ENCODE peak calls at places on chromosome 20, in seven cellular contexts. One of them, this sample, is unnamed.

GRCh38 chr20:31472395-31473330 is 2.3 kb downstream of the DEFB124 start:
- DNase-seq in CD4-positive, alpha-beta memory T cell: no peak
- DNase-seq in mesenteric fat pad: no peak
- DNase-seq in fibroblast of pulmonary artery: peak
- DNase-seq in stimulated activated CD4-positive, alpha-beta T cell treated with anti-CD3 and anti-CD28 coated beads, Interleukin-12 subunit alpha, Interleukin-12 subunit beta, amount 100 ng/mL, for 48 hours: no peak
- DNase-seq in Daoy: no peak
- DNase-seq in activated gamma-delta T cell treated with anti-CD3 and anti-CD28 coated beads, Interleukin-2, amount 50 U/mL, for 16 hours: no peak
- DNase-seq in this sample: no peak

GRCh38 chr20:10805764-10806163 is 132.0 kb upstream of the JAG1 start:
- DNase-seq in fibroblast of pulmonary artery: no peak
- DNase-seq in activated gamma-delta T cell treated with anti-CD3 and anti-CD28 coated beads, Interleukin-2, amount 50 U/mL, for 16 hours: no peak
- DNase-seq in CD4-positive, alpha-beta memory T cell: no peak
- DNase-seq in stimulated activated CD4-positive, alpha-beta T cell treated with anti-CD3 and anti-CD28 coated beads, Interleukin-12 subunit alpha, Interleukin-12 subunit beta, amount 100 ng/mL, for 48 hours: no peak
- DNase-seq in Daoy: no peak
- DNase-seq in mesenteric fat pad: no peak
- DNase-seq in this sample: no peak

GRCh38 chr20:62818592-62819493 is 2.0 kb downstream of the COL9A3 start:
- DNase-seq in activated gamma-delta T cell treated with anti-CD3 and anti-CD28 coated beads, Interleukin-2, amount 50 U/mL, for 16 hours: no peak
- DNase-seq in fibroblast of pulmonary artery: peak
- DNase-seq in stimulated activated CD4-positive, alpha-beta T cell treated with anti-CD3 and anti-CD28 coated beads, Interleukin-12 subunit alpha, Interleukin-12 subunit beta, amount 100 ng/mL, for 48 hours: no peak
- DNase-seq in Daoy: peak
- DNase-seq in mesenteric fat pad: no peak
- DNase-seq in CD4-positive, alpha-beta memory T cell: no peak
- DNase-seq in this sample: no peak

GRCh38 chr20:3971145-3971544 is 44.2 kb downstream of the RNF24 start:
- DNase-seq in Daoy: no peak
- DNase-seq in CD4-positive, alpha-beta memory T cell: no peak
- DNase-seq in mesenteric fat pad: no peak
- DNase-seq in stimulated activated CD4-positive, alpha-beta T cell treated with anti-CD3 and anti-CD28 coated beads, Interleukin-12 subunit alpha, Interleukin-12 subunit beta, amount 100 ng/mL, for 48 hours: no peak
- DNase-seq in fibroblast of pulmonary artery: peak
- DNase-seq in activated gamma-delta T cell treated with anti-CD3 and anti-CD28 coated beads, Interleukin-2, amount 50 U/mL, for 16 hours: no peak
- DNase-seq in this sample: no peak

GRCh38 chr20:1242530-1242929 is 16.7 kb downstream of the RAD21L1 start:
- DNase-seq in fibroblast of pulmonary artery: peak
- DNase-seq in stimulated activated CD4-positive, alpha-beta T cell treated with anti-CD3 and anti-CD28 coated beads, Interleukin-12 subunit alpha, Interleukin-12 subunit beta, amount 100 ng/mL, for 48 hours: no peak
- DNase-seq in mesenteric fat pad: no peak
- DNase-seq in activated gamma-delta T cell treated with anti-CD3 and anti-CD28 coated beads, Interleukin-2, amount 50 U/mL, for 16 hours: no peak
- DNase-seq in CD4-positive, alpha-beta memory T cell: no peak
- DNase-seq in Daoy: peak
- DNase-seq in this sample: peak

GRCh38 chr20:63015147-63015664 is 8.4 kb upstream of the BHLHE23 start:
- DNase-seq in fibroblast of pulmonary artery: no peak
- DNase-seq in CD4-positive, alpha-beta memory T cell: no peak
- DNase-seq in Daoy: no peak
- DNase-seq in stimulated activated CD4-positive, alpha-beta T cell treated with anti-CD3 and anti-CD28 coated beads, Interleukin-12 subunit alpha, Interleukin-12 subunit beta, amount 100 ng/mL, for 48 hours: no peak
- DNase-seq in mesenteric fat pad: no peak
- DNase-seq in activated gamma-delta T cell treated with anti-CD3 and anti-CD28 coated beads, Interleukin-2, amount 50 U/mL, for 16 hours: no peak
- DNase-seq in this sample: no peak

GRCh38 chr20:63522091-63522868 is 1.7 kb downstream of the PPDPF start:
- DNase-seq in activated gamma-delta T cell treated with anti-CD3 and anti-CD28 coated beads, Interleukin-2, amount 50 U/mL, for 16 hours: no peak
- DNase-seq in mesenteric fat pad: no peak
- DNase-seq in Daoy: no peak
- DNase-seq in stimulated activated CD4-positive, alpha-beta T cell treated with anti-CD3 and anti-CD28 coated beads, Interleukin-12 subunit alpha, Interleukin-12 subunit beta, amount 100 ng/mL, for 48 hours: no peak
- DNase-seq in fibroblast of pulmonary artery: no peak
- DNase-seq in CD4-positive, alpha-beta memory T cell: no peak
- DNase-seq in this sample: no peak

GRCh38 chr20:9241232-9241692 is 172.4 kb downstream of the PLCB4 start:
- DNase-seq in fibroblast of pulmonary artery: peak
- DNase-seq in stimulated activated CD4-positive, alpha-beta T cell treated with anti-CD3 and anti-CD28 coated beads, Interleukin-12 subunit alpha, Interleukin-12 subunit beta, amount 100 ng/mL, for 48 hours: no peak
- DNase-seq in activated gamma-delta T cell treated with anti-CD3 and anti-CD28 coated beads, Interleukin-2, amount 50 U/mL, for 16 hours: no peak
- DNase-seq in CD4-positive, alpha-beta memory T cell: no peak
- DNase-seq in mesenteric fat pad: no peak
- DNase-seq in Daoy: peak
- DNase-seq in this sample: peak

GRCh38 chr20:43955244-43956191 is 40.9 kb downstream of the TOX2 start:
- DNase-seq in CD4-positive, alpha-beta memory T cell: peak
- DNase-seq in Daoy: peak
- DNase-seq in stimulated activated CD4-positive, alpha-beta T cell treated with anti-CD3 and anti-CD28 coated beads, Interleukin-12 subunit alpha, Interleukin-12 subunit beta, amount 100 ng/mL, for 48 hours: peak
- DNase-seq in mesenteric fat pad: no peak
- DNase-seq in fibroblast of pulmonary artery: peak
- DNase-seq in activated gamma-delta T cell treated with anti-CD3 and anti-CD28 coated beads, Interleukin-2, amount 50 U/mL, for 16 hours: peak
- DNase-seq in this sample: peak

GRCh38 chr20:61588356-61589054 is 336.4 kb downstream of the CDH4 start:
- DNase-seq in fibroblast of pulmonary artery: no peak
- DNase-seq in CD4-positive, alpha-beta memory T cell: no peak
- DNase-seq in Daoy: peak
- DNase-seq in mesenteric fat pad: no peak
- DNase-seq in activated gamma-delta T cell treated with anti-CD3 and anti-CD28 coated beads, Interleukin-2, amount 50 U/mL, for 16 hours: no peak
- DNase-seq in stimulated activated CD4-positive, alpha-beta T cell treated with anti-CD3 and anti-CD28 coated beads, Interleukin-12 subunit alpha, Interleukin-12 subunit beta, amount 100 ng/mL, for 48 hours: no peak
- DNase-seq in this sample: no peak

GRCh38 chr20:4091332-4092135 is 76.2 kb upstream of the RNF24 start:
- DNase-seq in activated gamma-delta T cell treated with anti-CD3 and anti-CD28 coated beads, Interleukin-2, amount 50 U/mL, for 16 hours: no peak
- DNase-seq in stimulated activated CD4-positive, alpha-beta T cell treated with anti-CD3 and anti-CD28 coated beads, Interleukin-12 subunit alpha, Interleukin-12 subunit beta, amount 100 ng/mL, for 48 hours: peak
- DNase-seq in fibroblast of pulmonary artery: peak
- DNase-seq in CD4-positive, alpha-beta memory T cell: peak
- DNase-seq in mesenteric fat pad: no peak
- DNase-seq in Daoy: peak
- DNase-seq in this sample: peak

GRCh38 chr20:50628326-50628725 is 63.0 kb downstream of the RIPOR3 start:
- DNase-seq in Daoy: no peak
- DNase-seq in CD4-positive, alpha-beta memory T cell: no peak
- DNase-seq in mesenteric fat pad: no peak
- DNase-seq in stimulated activated CD4-positive, alpha-beta T cell treated with anti-CD3 and anti-CD28 coated beads, Interleukin-12 subunit alpha, Interleukin-12 subunit beta, amount 100 ng/mL, for 48 hours: no peak
- DNase-seq in fibroblast of pulmonary artery: no peak
- DNase-seq in activated gamma-delta T cell treated with anti-CD3 and anti-CD28 coated beads, Interleukin-2, amount 50 U/mL, for 16 hours: no peak
- DNase-seq in this sample: no peak

GRCh38 chr20:50532231-50532630 is 22.0 kb downstream of the PTPN1 start:
- DNase-seq in stimulated activated CD4-positive, alpha-beta T cell treated with anti-CD3 and anti-CD28 coated beads, Interleukin-12 subunit alpha, Interleukin-12 subunit beta, amount 100 ng/mL, for 48 hours: no peak
- DNase-seq in activated gamma-delta T cell treated with anti-CD3 and anti-CD28 coated beads, Interleukin-2, amount 50 U/mL, for 16 hours: no peak
- DNase-seq in fibroblast of pulmonary artery: no peak
- DNase-seq in Daoy: no peak
- DNase-seq in CD4-positive, alpha-beta memory T cell: no peak
- DNase-seq in mesenteric fat pad: no peak
- DNase-seq in this sample: no peak

GRCh38 chr20:50368813-50369224 is 141.4 kb upstream of the PTPN1 start:
- DNase-seq in mesenteric fat pad: no peak
- DNase-seq in Daoy: no peak
- DNase-seq in activated gamma-delta T cell treated with anti-CD3 and anti-CD28 coated beads, Interleukin-2, amount 50 U/mL, for 16 hours: no peak
- DNase-seq in CD4-positive, alpha-beta memory T cell: no peak
- DNase-seq in stimulated activated CD4-positive, alpha-beta T cell treated with anti-CD3 and anti-CD28 coated beads, Interleukin-12 subunit alpha, Interleukin-12 subunit beta, amount 100 ng/mL, for 48 hours: no peak
- DNase-seq in fibroblast of pulmonary artery: peak
- DNase-seq in this sample: no peak